ENCODE peak calls at places on chromosome 15, in four cellular contexts. One of them, this sample, is unnamed.

GRCh38 chr15:101391981-101392566 is 97.0 kb upstream of the SNRPA1 start:
- DNase-seq in HEK293T: no peak
- DNase-seq in K562: no peak
- DNase-seq in HepG2: no peak
- DNase-seq in this sample: peak

GRCh38 chr15:59999064-59999377 is 5.1 kb upstream of the FOXB1 start:
- DNase-seq in HepG2: no peak
- DNase-seq in HEK293T: no peak
- DNase-seq in K562: no peak
- DNase-seq in this sample: no peak

GRCh38 chr15:68507447-68507846 is 71.3 kb upstream of the CORO2B start:
- DNase-seq in HEK293T: no peak
- DNase-seq in HepG2: no peak
- DNase-seq in K562: no peak
- DNase-seq in this sample: no peak

GRCh38 chr15:94671845-94672524 is 440.6 kb downstream of the MCTP2 start:
- DNase-seq in HEK293T: peak
- DNase-seq in K562: no peak
- DNase-seq in HepG2: no peak
- DNase-seq in this sample: no peak

GRCh38 chr15:62296756-62297507 is 131.8 kb upstream of the C2CD4B start:
- DNase-seq in HEK293T: no peak
- DNase-seq in HepG2: no peak
- DNase-seq in K562: no peak
- DNase-seq in this sample: no peak

GRCh38 chr15:50135123-50135541 is 16.1 kb upstream of the ATP8B4 start:
- DNase-seq in K562: no peak
- DNase-seq in HEK293T: no peak
- DNase-seq in HepG2: no peak
- DNase-seq in this sample: no peak

GRCh38 chr15:38688761-38689160 is 124.1 kb upstream of the RASGRP1 start:
- DNase-seq in HEK293T: no peak
- DNase-seq in K562: no peak
- DNase-seq in HepG2: no peak
- DNase-seq in this sample: no peak

GRCh38 chr15:95394186-95395067 is 936.1 kb upstream of the NR2F2 start:
- DNase-seq in HepG2: no peak
- DNase-seq in K562: no peak
- DNase-seq in HEK293T: no peak
- DNase-seq in this sample: no peak

GRCh38 chr15:45642203-45642932 is 7.5 kb downstream of the SQOR start:
- DNase-seq in HEK293T: no peak
- DNase-seq in HepG2: no peak
- DNase-seq in K562: no peak
- DNase-seq in this sample: no peak

GRCh38 chr15:90002428-90002844 is 1.3 kb downstream of the ZNF710 start:
- DNase-seq in HepG2: no peak
- DNase-seq in HEK293T: peak
- DNase-seq in K562: no peak
- DNase-seq in this sample: no peak

GRCh38 chr15:64623347-64624024 is 151.9 kb downstream of the RBPMS2 start:
- DNase-seq in HepG2: no peak
- DNase-seq in K562: no peak
- DNase-seq in HEK293T: no peak
- DNase-seq in this sample: peak

GRCh38 chr15:52171386-52171785 is 19.8 kb downstream of the GNB5 start:
- DNase-seq in HepG2: no peak
- DNase-seq in K562: no peak
- DNase-seq in HEK293T: no peak
- DNase-seq in this sample: no peak

GRCh38 chr15:78209646-78210348 is 24.6 kb downstream of the ACSBG1 start:
- DNase-seq in K562: no peak
- DNase-seq in HepG2: no peak
- DNase-seq in HEK293T: no peak
- DNase-seq in this sample: no peak
- TF ChIP-seq FOXK2 in K562: no peak
- TF ChIP-seq FOXK2 in HepG2: no peak
- TF ChIP-seq FOXK2 in HEK293T: no peak
- TF ChIP-seq FOXK2 in this sample: no peak

GRCh38 chr15:58247803-58248503 is 109.8 kb downstream of the AQP9 start:
- DNase-seq in HEK293T: no peak
- DNase-seq in K562: no peak
- DNase-seq in HepG2: no peak
- DNase-seq in this sample: no peak

GRCh38 chr15:58248504-58248842 is 110.3 kb downstream of the AQP9 start:
- DNase-seq in K562: no peak
- DNase-seq in HepG2: no peak
- DNase-seq in HEK293T: no peak
- DNase-seq in this sample: no peak

GRCh38 chr15:58252586-58253323 is 114.6 kb downstream of the AQP9 start:
- DNase-seq in HEK293T: no peak
- DNase-seq in HepG2: no peak
- DNase-seq in K562: no peak
- DNase-seq in this sample: no peak

GRCh38 chr15:58246041-58246440 is 107.9 kb downstream of the AQP9 start:
- DNase-seq in K562: no peak
- DNase-seq in HEK293T: no peak
- DNase-seq in HepG2: no peak
- DNase-seq in this sample: no peak

GRCh38 chr15:58249646-58250312 is 111.6 kb downstream of the AQP9 start:
- DNase-seq in K562: no peak
- DNase-seq in HepG2: no peak
- DNase-seq in HEK293T: no peak
- DNase-seq in this sample: no peak
- TF ChIP-seq FOXK2 in K562: no peak
- TF ChIP-seq FOXK2 in HepG2: no peak
- TF ChIP-seq FOXK2 in HEK293T: no peak
- TF ChIP-seq FOXK2 in this sample: no peak

DNA sequence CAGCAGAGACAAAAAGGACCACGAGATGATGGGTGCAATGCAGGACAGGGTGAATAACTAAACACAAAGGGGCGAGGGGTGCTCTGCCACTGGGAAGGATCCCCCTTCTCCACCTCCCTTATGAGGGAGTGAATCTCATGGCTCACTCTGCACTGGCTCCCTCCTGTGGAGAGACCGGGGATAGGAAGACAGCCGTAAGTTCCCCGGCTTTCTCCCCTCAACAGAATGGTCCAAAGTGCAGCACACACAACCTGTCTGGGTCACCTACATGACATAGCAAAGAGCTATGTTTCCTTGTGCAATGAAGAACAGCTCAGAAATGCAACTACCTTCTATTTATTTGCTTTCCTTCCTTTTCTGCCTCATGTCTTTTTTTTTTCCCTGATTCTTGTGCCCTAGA is 7.8 kb upstream of the ACSBG1 start:
- DNase-seq in K562: peak
- DNase-seq in HepG2: peak
- DNase-seq in HEK293T: peak
- DNase-seq in this sample: no peak
- TF ChIP-seq FOXK2 in K562: no peak
- TF ChIP-seq FOXK2 in HepG2: no peak
- TF ChIP-seq FOXK2 in HEK293T: no peak
- TF ChIP-seq FOXK2 in this sample: no peak

DNA sequence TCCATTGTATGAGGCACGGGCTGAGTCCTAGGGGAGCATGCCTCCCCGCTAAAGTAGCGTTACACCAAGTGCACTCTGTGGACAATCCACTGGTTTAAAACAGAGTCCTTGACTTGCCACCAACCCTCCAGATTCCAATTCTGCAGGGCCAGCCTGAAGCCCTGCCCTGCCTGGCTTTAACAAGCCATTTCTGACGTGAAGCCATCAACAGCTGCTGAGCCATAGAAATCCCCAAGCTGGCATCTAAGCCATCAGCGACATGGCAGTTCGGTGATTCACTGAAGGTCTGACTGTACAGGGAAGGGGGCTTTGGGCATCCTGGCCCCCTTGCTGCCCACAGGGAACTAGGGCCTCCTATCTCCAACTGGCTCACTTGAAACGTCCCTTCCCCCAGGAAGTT is 265.7 kb downstream of the UACA start:
- DNase-seq in HepG2: no peak
- DNase-seq in HEK293T: no peak
- DNase-seq in K562: no peak
- DNase-seq in this sample: no peak
- TF ChIP-seq FOXK2 in HepG2: no peak
- TF ChIP-seq FOXK2 in HEK293T: no peak
- TF ChIP-seq FOXK2 in K562: no peak
- TF ChIP-seq FOXK2 in this sample: no peak

DNA sequence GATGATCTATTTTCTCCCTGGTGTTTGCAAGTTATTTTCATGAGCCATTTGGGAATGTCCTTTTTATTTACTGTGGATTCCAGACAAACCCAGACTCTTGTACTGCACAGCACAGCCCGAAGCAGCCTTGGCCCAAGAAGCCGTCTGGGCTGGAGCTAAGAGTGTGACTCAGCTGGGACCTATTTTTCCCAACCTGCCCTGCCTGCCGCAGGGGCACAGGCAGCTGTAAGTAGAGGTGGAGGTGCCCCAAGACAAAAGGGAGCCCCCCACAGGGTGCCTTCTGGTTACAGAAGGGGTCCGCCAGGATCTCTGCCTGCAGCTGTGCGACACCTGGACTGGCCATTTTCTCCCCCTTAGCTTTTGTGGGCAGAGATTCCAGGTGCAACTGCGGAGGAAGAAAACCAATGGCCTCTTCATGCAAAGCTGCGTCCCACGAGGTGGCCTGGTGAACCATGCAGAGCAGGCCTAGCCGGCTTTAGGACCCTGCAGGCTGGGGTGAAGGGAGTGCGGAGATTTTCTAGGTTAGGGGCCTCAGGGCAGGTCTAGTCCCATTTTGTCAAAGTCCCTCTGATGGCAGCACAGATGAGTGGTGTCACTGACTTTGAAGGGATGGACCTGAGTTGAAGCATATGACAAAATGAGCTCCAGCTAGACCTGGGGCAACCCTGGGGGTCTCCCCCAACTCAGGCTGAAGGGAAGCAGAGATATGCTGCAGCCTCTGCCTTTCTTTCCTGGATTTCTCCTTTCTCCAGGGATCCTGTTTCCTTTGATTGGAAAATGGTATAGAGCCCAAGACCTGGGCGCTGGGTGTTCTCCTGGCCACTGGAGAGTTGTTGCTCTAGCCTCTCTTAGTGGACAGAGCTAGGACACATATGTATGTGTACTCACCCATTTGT is 131.2 kb downstream of the KLF13 start:
- DNase-seq in HepG2: no peak
- DNase-seq in K562: no peak
- DNase-seq in HEK293T: no peak
- DNase-seq in this sample: no peak
- TF ChIP-seq FOXK2 in HepG2: no peak
- TF ChIP-seq FOXK2 in K562: no peak
- TF ChIP-seq FOXK2 in HEK293T: no peak
- TF ChIP-seq FOXK2 in this sample: no peak

GRCh38 chr15:92822216-92823144 is 77.6 kb upstream of the CHD2 start:
- DNase-seq in K562: no peak
- DNase-seq in HEK293T: no peak
- DNase-seq in HepG2: no peak
- DNase-seq in this sample: no peak
- TF ChIP-seq FOXK2 in K562: no peak
- TF ChIP-seq FOXK2 in HEK293T: no peak
- TF ChIP-seq FOXK2 in HepG2: no peak
- TF ChIP-seq FOXK2 in this sample: no peak

DNA sequence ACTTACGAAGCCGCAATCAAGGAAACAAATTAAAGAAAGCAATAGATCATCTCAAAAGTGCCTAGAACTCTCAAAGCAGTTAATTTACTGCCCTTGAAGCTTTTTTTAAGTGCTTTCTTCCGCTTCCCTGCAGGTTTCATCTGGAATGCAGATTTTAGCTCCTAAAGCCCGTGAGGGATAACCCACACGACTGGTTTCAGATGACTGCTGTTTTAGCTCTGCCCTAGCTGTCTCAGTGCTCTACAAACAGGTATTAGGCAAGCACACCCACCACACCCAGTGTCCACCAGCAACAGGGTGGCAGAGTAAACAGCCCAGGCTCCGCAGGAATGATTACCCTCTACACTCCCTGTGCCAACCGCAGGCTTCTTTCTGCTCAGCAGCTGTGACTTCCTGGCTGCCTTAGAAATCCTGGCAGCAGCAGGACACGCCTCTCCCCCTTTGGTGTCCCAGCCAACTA is 126.0 kb downstream of the FMN1 start:
- DNase-seq in K562: no peak
- DNase-seq in HepG2: peak
- DNase-seq in HEK293T: no peak
- DNase-seq in this sample: no peak
- TF ChIP-seq FOXK2 in K562: no peak
- TF ChIP-seq FOXK2 in HepG2: no peak
- TF ChIP-seq FOXK2 in HEK293T: no peak
- TF ChIP-seq FOXK2 in this sample: no peak

DNA sequence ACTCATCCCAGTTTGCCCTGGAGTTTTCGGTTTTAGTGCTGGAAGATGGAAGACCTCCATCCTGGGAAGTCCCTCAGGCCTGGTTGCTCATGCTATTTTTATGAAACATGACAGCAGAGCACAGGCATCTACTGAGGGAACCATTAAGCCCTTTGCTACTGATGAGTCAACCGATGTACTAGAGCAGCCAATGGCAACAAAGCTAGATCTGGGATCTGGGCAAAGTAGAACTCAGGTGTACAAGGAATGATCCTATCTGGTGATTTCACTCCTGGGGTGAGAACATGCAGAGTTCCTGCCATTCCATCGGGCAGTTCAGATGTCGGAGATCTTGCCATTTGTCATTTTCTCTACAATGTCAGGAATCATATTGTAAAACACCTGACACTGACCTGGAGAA is 166.2 kb upstream of the NSMCE3 start:
- DNase-seq in HepG2: no peak
- DNase-seq in HEK293T: no peak
- DNase-seq in K562: no peak
- DNase-seq in this sample: no peak
- TF ChIP-seq FOXK2 in HepG2: no peak
- TF ChIP-seq FOXK2 in HEK293T: no peak
- TF ChIP-seq FOXK2 in K562: no peak
- TF ChIP-seq FOXK2 in this sample: no peak

GRCh38 chr15:39919740-39920509 is at the start of gene GPR176:
- DNase-seq in K562: no peak
- DNase-seq in HEK293T: peak
- DNase-seq in HepG2: no peak
- DNase-seq in this sample: no peak
- TF ChIP-seq FOXK2 in K562: no peak
- TF ChIP-seq FOXK2 in HEK293T: no peak
- TF ChIP-seq FOXK2 in HepG2: no peak
- TF ChIP-seq FOXK2 in this sample: no peak

DNA sequence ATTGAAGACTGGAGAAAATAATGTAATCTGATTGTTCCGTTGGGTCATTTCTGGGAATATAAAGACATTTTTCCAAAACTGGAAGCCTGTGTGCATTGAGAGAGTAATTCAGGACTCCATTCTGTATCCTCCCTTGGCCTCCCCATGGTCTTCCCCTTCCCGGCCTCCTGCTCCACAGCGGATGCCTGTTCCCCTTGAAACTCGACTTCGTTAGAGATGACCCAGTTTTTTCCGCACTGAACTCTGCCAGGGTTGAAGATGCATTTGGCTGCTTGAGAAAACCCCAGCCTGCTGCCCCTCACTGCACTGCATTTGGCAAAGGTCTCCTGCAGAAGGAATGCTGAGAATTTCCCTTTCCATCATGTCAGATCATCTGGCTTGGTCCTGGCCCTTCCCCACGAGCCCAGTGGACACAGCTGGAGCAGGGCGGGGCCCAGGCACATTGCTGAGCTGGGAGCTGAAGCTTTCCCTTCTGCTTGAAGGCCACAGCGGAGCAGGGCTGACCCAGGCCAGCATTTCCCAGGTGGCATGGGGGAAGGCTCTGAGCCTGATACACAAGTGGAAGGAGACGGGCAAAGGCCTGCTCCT is 37.6 kb upstream of the RGMA start:
- DNase-seq in K562: no peak
- DNase-seq in HepG2: no peak
- DNase-seq in HEK293T: no peak
- DNase-seq in this sample: no peak
- TF ChIP-seq FOXK2 in K562: no peak
- TF ChIP-seq FOXK2 in HepG2: no peak
- TF ChIP-seq FOXK2 in HEK293T: no peak
- TF ChIP-seq FOXK2 in this sample: no peak

This sample was measured in GM12878.